ENCODE peak calls at places on chromosomes 6 and 20, in ten cellular contexts. One of them, this sample, is unnamed.

GRCh38 chr6:79647756-79648155 is 16.6 kb downstream of the SH3BGRL2 start:
- DNase-seq in NCI-H1105: no peak
- DNase-seq in nucleus accumbens: no peak
- DNase-seq in cardiac fibroblast: no peak
- DNase-seq in AG09309: no peak
- DNase-seq in posterior cingulate gyrus: no peak
- DNase-seq in activated CD4-positive, alpha-beta T cell treated with anti-CD3 and anti-CD28 coated beads, Interleukin-2, amount 50 U/mL, for 1 hour: no peak
- DNase-seq in stimulated activated CD4-positive, alpha-beta T cell treated with anti-CD3 and anti-CD28 coated beads, Interleukin-15, amount 100 ng/mL, for 1 hour: no peak
- DNase-seq in epithelial cell of esophagus: no peak
- DNase-seq in HFFc6: no peak
- DNase-seq in this sample: no peak

GRCh38 chr6:34412054-34412453 is 13.8 kb downstream of the RPS10 start:
- DNase-seq in NCI-H1105: no peak
- DNase-seq in nucleus accumbens: peak
- DNase-seq in cardiac fibroblast: no peak
- DNase-seq in AG09309: no peak
- DNase-seq in posterior cingulate gyrus: peak
- DNase-seq in activated CD4-positive, alpha-beta T cell treated with anti-CD3 and anti-CD28 coated beads, Interleukin-2, amount 50 U/mL, for 1 hour: no peak
- DNase-seq in stimulated activated CD4-positive, alpha-beta T cell treated with anti-CD3 and anti-CD28 coated beads, Interleukin-15, amount 100 ng/mL, for 1 hour: no peak
- DNase-seq in epithelial cell of esophagus: no peak
- DNase-seq in HFFc6: no peak
- DNase-seq in this sample: no peak

GRCh38 chr6:39416728-39417127 is 94.2 kb upstream of the KCNK16 start:
- DNase-seq in NCI-H1105: no peak
- DNase-seq in nucleus accumbens: no peak
- DNase-seq in cardiac fibroblast: peak
- DNase-seq in AG09309: peak
- DNase-seq in posterior cingulate gyrus: no peak
- DNase-seq in activated CD4-positive, alpha-beta T cell treated with anti-CD3 and anti-CD28 coated beads, Interleukin-2, amount 50 U/mL, for 1 hour: no peak
- DNase-seq in stimulated activated CD4-positive, alpha-beta T cell treated with anti-CD3 and anti-CD28 coated beads, Interleukin-15, amount 100 ng/mL, for 1 hour: no peak
- DNase-seq in epithelial cell of esophagus: peak
- DNase-seq in HFFc6: no peak
- DNase-seq in this sample: peak

GRCh38 chr6:44967481-44967880 is 360.6 kb upstream of the RUNX2 start:
- DNase-seq in NCI-H1105: no peak
- DNase-seq in nucleus accumbens: no peak
- DNase-seq in cardiac fibroblast: peak
- DNase-seq in AG09309: no peak
- DNase-seq in posterior cingulate gyrus: no peak
- DNase-seq in activated CD4-positive, alpha-beta T cell treated with anti-CD3 and anti-CD28 coated beads, Interleukin-2, amount 50 U/mL, for 1 hour: no peak
- DNase-seq in stimulated activated CD4-positive, alpha-beta T cell treated with anti-CD3 and anti-CD28 coated beads, Interleukin-15, amount 100 ng/mL, for 1 hour: no peak
- DNase-seq in epithelial cell of esophagus: peak
- DNase-seq in HFFc6: peak
- DNase-seq in this sample: no peak

GRCh38 chr6:113009682-113010081 is 662.6 kb downstream of the RFPL4B start:
- DNase-seq in NCI-H1105: no peak
- DNase-seq in nucleus accumbens: no peak
- DNase-seq in cardiac fibroblast: peak
- DNase-seq in AG09309: no peak
- DNase-seq in posterior cingulate gyrus: no peak
- DNase-seq in activated CD4-positive, alpha-beta T cell treated with anti-CD3 and anti-CD28 coated beads, Interleukin-2, amount 50 U/mL, for 1 hour: no peak
- DNase-seq in stimulated activated CD4-positive, alpha-beta T cell treated with anti-CD3 and anti-CD28 coated beads, Interleukin-15, amount 100 ng/mL, for 1 hour: no peak
- DNase-seq in epithelial cell of esophagus: no peak
- DNase-seq in HFFc6: peak
- DNase-seq in this sample: no peak

GRCh38 chr6:105642708-105643107 is 239.8 kb upstream of the PREP start:
- DNase-seq in NCI-H1105: peak
- DNase-seq in nucleus accumbens: no peak
- DNase-seq in cardiac fibroblast: no peak
- DNase-seq in AG09309: peak
- DNase-seq in posterior cingulate gyrus: no peak
- DNase-seq in activated CD4-positive, alpha-beta T cell treated with anti-CD3 and anti-CD28 coated beads, Interleukin-2, amount 50 U/mL, for 1 hour: no peak
- DNase-seq in stimulated activated CD4-positive, alpha-beta T cell treated with anti-CD3 and anti-CD28 coated beads, Interleukin-15, amount 100 ng/mL, for 1 hour: no peak
- DNase-seq in epithelial cell of esophagus: peak
- DNase-seq in HFFc6: no peak
- DNase-seq in this sample: peak

GRCh38 chr6:96899019-96899418 is 1.3 kb upstream of the NDUFAF4 start:
- DNase-seq in NCI-H1105: peak
- DNase-seq in nucleus accumbens: no peak
- DNase-seq in cardiac fibroblast: peak
- DNase-seq in AG09309: no peak
- DNase-seq in posterior cingulate gyrus: peak
- DNase-seq in activated CD4-positive, alpha-beta T cell treated with anti-CD3 and anti-CD28 coated beads, Interleukin-2, amount 50 U/mL, for 1 hour: no peak
- DNase-seq in stimulated activated CD4-positive, alpha-beta T cell treated with anti-CD3 and anti-CD28 coated beads, Interleukin-15, amount 100 ng/mL, for 1 hour: no peak
- DNase-seq in epithelial cell of esophagus: peak
- DNase-seq in HFFc6: peak
- DNase-seq in this sample: no peak

GRCh38 chr20:46602429-46602828 is 48.8 kb downstream of the SLC13A3 start:
- DNase-seq in NCI-H1105: no peak
- DNase-seq in nucleus accumbens: no peak
- DNase-seq in cardiac fibroblast: no peak
- DNase-seq in AG09309: no peak
- DNase-seq in posterior cingulate gyrus: no peak
- DNase-seq in activated CD4-positive, alpha-beta T cell treated with anti-CD3 and anti-CD28 coated beads, Interleukin-2, amount 50 U/mL, for 1 hour: no peak
- DNase-seq in stimulated activated CD4-positive, alpha-beta T cell treated with anti-CD3 and anti-CD28 coated beads, Interleukin-15, amount 100 ng/mL, for 1 hour: no peak
- DNase-seq in epithelial cell of esophagus: no peak
- DNase-seq in HFFc6: no peak
- DNase-seq in this sample: no peak

GRCh38 chr6:158655569-158656450 is 6.0 kb downstream of the SYTL3 start:
- DNase-seq in NCI-H1105: peak
- DNase-seq in nucleus accumbens: no peak
- DNase-seq in cardiac fibroblast: no peak
- DNase-seq in AG09309: no peak
- DNase-seq in posterior cingulate gyrus: no peak
- DNase-seq in activated CD4-positive, alpha-beta T cell treated with anti-CD3 and anti-CD28 coated beads, Interleukin-2, amount 50 U/mL, for 1 hour: no peak
- DNase-seq in stimulated activated CD4-positive, alpha-beta T cell treated with anti-CD3 and anti-CD28 coated beads, Interleukin-15, amount 100 ng/mL, for 1 hour: no peak
- DNase-seq in epithelial cell of esophagus: no peak
- DNase-seq in HFFc6: no peak
- DNase-seq in this sample: no peak

GRCh38 chr6:39228111-39228971 is 934 bp downstream of the KCNK5 start:
- DNase-seq in NCI-H1105: no peak
- DNase-seq in nucleus accumbens: no peak
- DNase-seq in cardiac fibroblast: no peak
- DNase-seq in AG09309: no peak
- DNase-seq in posterior cingulate gyrus: no peak
- DNase-seq in activated CD4-positive, alpha-beta T cell treated with anti-CD3 and anti-CD28 coated beads, Interleukin-2, amount 50 U/mL, for 1 hour: no peak
- DNase-seq in stimulated activated CD4-positive, alpha-beta T cell treated with anti-CD3 and anti-CD28 coated beads, Interleukin-15, amount 100 ng/mL, for 1 hour: no peak
- DNase-seq in epithelial cell of esophagus: no peak
- DNase-seq in HFFc6: no peak
- DNase-seq in this sample: no peak

GRCh38 chr6:98769546-98769945 is 64.8 kb upstream of the POU3F2 start:
- DNase-seq in NCI-H1105: no peak
- DNase-seq in nucleus accumbens: no peak
- DNase-seq in cardiac fibroblast: peak
- DNase-seq in AG09309: no peak
- DNase-seq in posterior cingulate gyrus: peak
- DNase-seq in activated CD4-positive, alpha-beta T cell treated with anti-CD3 and anti-CD28 coated beads, Interleukin-2, amount 50 U/mL, for 1 hour: no peak
- DNase-seq in stimulated activated CD4-positive, alpha-beta T cell treated with anti-CD3 and anti-CD28 coated beads, Interleukin-15, amount 100 ng/mL, for 1 hour: no peak
- DNase-seq in epithelial cell of esophagus: peak
- DNase-seq in HFFc6: no peak
- DNase-seq in this sample: peak

GRCh38 chr6:15309611-15310283 is 63.9 kb downstream of the JARID2 start:
- DNase-seq in NCI-H1105: no peak
- DNase-seq in nucleus accumbens: no peak
- DNase-seq in cardiac fibroblast: no peak
- DNase-seq in AG09309: no peak
- DNase-seq in posterior cingulate gyrus: no peak
- DNase-seq in activated CD4-positive, alpha-beta T cell treated with anti-CD3 and anti-CD28 coated beads, Interleukin-2, amount 50 U/mL, for 1 hour: no peak
- DNase-seq in stimulated activated CD4-positive, alpha-beta T cell treated with anti-CD3 and anti-CD28 coated beads, Interleukin-15, amount 100 ng/mL, for 1 hour: no peak
- DNase-seq in epithelial cell of esophagus: no peak
- DNase-seq in HFFc6: no peak
- DNase-seq in this sample: no peak

GRCh38 chr6:38033442-38033982 is 214.0 kb downstream of the ZFAND3 start:
- DNase-seq in NCI-H1105: no peak
- DNase-seq in nucleus accumbens: no peak
- DNase-seq in cardiac fibroblast: no peak
- DNase-seq in AG09309: no peak
- DNase-seq in posterior cingulate gyrus: no peak
- DNase-seq in activated CD4-positive, alpha-beta T cell treated with anti-CD3 and anti-CD28 coated beads, Interleukin-2, amount 50 U/mL, for 1 hour: no peak
- DNase-seq in stimulated activated CD4-positive, alpha-beta T cell treated with anti-CD3 and anti-CD28 coated beads, Interleukin-15, amount 100 ng/mL, for 1 hour: no peak
- DNase-seq in epithelial cell of esophagus: no peak
- DNase-seq in HFFc6: no peak
- DNase-seq in this sample: no peak

GRCh38 chr6:125220712-125221111 is 67.1 kb downstream of the TPD52L1 start:
- DNase-seq in NCI-H1105: no peak
- DNase-seq in nucleus accumbens: no peak
- DNase-seq in cardiac fibroblast: peak
- DNase-seq in AG09309: no peak
- DNase-seq in posterior cingulate gyrus: no peak
- DNase-seq in activated CD4-positive, alpha-beta T cell treated with anti-CD3 and anti-CD28 coated beads, Interleukin-2, amount 50 U/mL, for 1 hour: no peak
- DNase-seq in stimulated activated CD4-positive, alpha-beta T cell treated with anti-CD3 and anti-CD28 coated beads, Interleukin-15, amount 100 ng/mL, for 1 hour: no peak
- DNase-seq in epithelial cell of esophagus: no peak
- DNase-seq in HFFc6: no peak
- DNase-seq in this sample: no peak

GRCh38 chr20:14710941-14711340 is 373.5 kb upstream of the FLRT3 start:
- DNase-seq in NCI-H1105: no peak
- DNase-seq in nucleus accumbens: no peak
- DNase-seq in cardiac fibroblast: no peak
- DNase-seq in AG09309: no peak
- DNase-seq in posterior cingulate gyrus: no peak
- DNase-seq in activated CD4-positive, alpha-beta T cell treated with anti-CD3 and anti-CD28 coated beads, Interleukin-2, amount 50 U/mL, for 1 hour: no peak
- DNase-seq in stimulated activated CD4-positive, alpha-beta T cell treated with anti-CD3 and anti-CD28 coated beads, Interleukin-15, amount 100 ng/mL, for 1 hour: no peak
- DNase-seq in epithelial cell of esophagus: peak
- DNase-seq in HFFc6: no peak
- DNase-seq in this sample: no peak

GRCh38 chr6:141167945-141168344 is 964.8 kb upstream of the GJE1 start:
- DNase-seq in NCI-H1105: no peak
- DNase-seq in nucleus accumbens: no peak
- DNase-seq in cardiac fibroblast: no peak
- DNase-seq in AG09309: no peak
- DNase-seq in posterior cingulate gyrus: no peak
- DNase-seq in activated CD4-positive, alpha-beta T cell treated with anti-CD3 and anti-CD28 coated beads, Interleukin-2, amount 50 U/mL, for 1 hour: no peak
- DNase-seq in stimulated activated CD4-positive, alpha-beta T cell treated with anti-CD3 and anti-CD28 coated beads, Interleukin-15, amount 100 ng/mL, for 1 hour: no peak
- DNase-seq in epithelial cell of esophagus: no peak
- DNase-seq in HFFc6: no peak
- DNase-seq in this sample: no peak

GRCh38 chr20:10240655-10241054 is 22.0 kb downstream of the SNAP25 start:
- DNase-seq in NCI-H1105: no peak
- DNase-seq in nucleus accumbens: no peak
- DNase-seq in cardiac fibroblast: no peak
- DNase-seq in AG09309: no peak
- DNase-seq in posterior cingulate gyrus: no peak
- DNase-seq in activated CD4-positive, alpha-beta T cell treated with anti-CD3 and anti-CD28 coated beads, Interleukin-2, amount 50 U/mL, for 1 hour: no peak
- DNase-seq in stimulated activated CD4-positive, alpha-beta T cell treated with anti-CD3 and anti-CD28 coated beads, Interleukin-15, amount 100 ng/mL, for 1 hour: no peak
- DNase-seq in epithelial cell of esophagus: no peak
- DNase-seq in HFFc6: no peak
- DNase-seq in this sample: no peak

This sample was measured in epithelial cell of prostate.